ENCODE peak calls at places on chromosomes 6 and 20, in six cellular contexts. One of them, this sample, is unnamed.

GRCh38 chr6:162670345-162670744 is 57.2 kb downstream of the PRKN start:
- DNase-seq in breast epithelium: no peak
- DNase-seq in body of pancreas: peak; percentile 36
- DNase-seq in lower lobe of right lung: no peak
- DNase-seq in heart right ventricle: peak; percentile 36
- DNase-seq in choroid plexus epithelial cell: no peak
- DNase-seq in this sample: no peak

GRCh38 chr6:33390767-33391277 is 801 bp upstream of the KIFC1 start:
- DNase-seq in breast epithelium: no peak
- DNase-seq in heart right ventricle: no peak
- DNase-seq in lower lobe of right lung: no peak
- DNase-seq in choroid plexus epithelial cell: no peak
- DNase-seq in body of pancreas: no peak
- DNase-seq in this sample: no peak

GRCh38 chr20:64224344-64225165 is 31.0 kb upstream of the PCMTD2 start:
- DNase-seq in body of pancreas: peak; percentile 14
- DNase-seq in lower lobe of right lung: no peak
- DNase-seq in heart right ventricle: peak; percentile 29
- DNase-seq in choroid plexus epithelial cell: peak; percentile 93
- DNase-seq in breast epithelium: no peak
- DNase-seq in this sample: no peak

GRCh38 chr6:8549381-8549780 is 114.0 kb upstream of the SLC35B3 start:
- DNase-seq in choroid plexus epithelial cell: peak; percentile 19
- DNase-seq in body of pancreas: no peak
- DNase-seq in breast epithelium: no peak
- DNase-seq in heart right ventricle: no peak
- DNase-seq in lower lobe of right lung: no peak
- DNase-seq in this sample: no peak

GRCh38 chr6:36118550-36119107 is 11.7 kb upstream of the MAPK13 start:
- DNase-seq in choroid plexus epithelial cell: no peak
- DNase-seq in heart right ventricle: no peak
- DNase-seq in breast epithelium: peak; percentile 45
- DNase-seq in lower lobe of right lung: peak; percentile 67
- DNase-seq in body of pancreas: peak; percentile 44
- DNase-seq in this sample: no peak

GRCh38 chr20:53557157-53557556 is 36.5 kb downstream of the ZNF217 start:
- DNase-seq in choroid plexus epithelial cell: no peak
- DNase-seq in lower lobe of right lung: no peak
- DNase-seq in breast epithelium: no peak
- DNase-seq in heart right ventricle: no peak
- DNase-seq in body of pancreas: no peak
- DNase-seq in this sample: no peak

GRCh38 chr20:34049897-34050695 is 56.4 kb downstream of the RALY start:
- DNase-seq in heart right ventricle: peak; percentile 21
- DNase-seq in lower lobe of right lung: no peak
- DNase-seq in choroid plexus epithelial cell: no peak
- DNase-seq in body of pancreas: no peak
- DNase-seq in breast epithelium: no peak
- DNase-seq in this sample: no peak

GRCh38 chr20:5973172-5973571 is 22.7 kb downstream of the MCM8 start:
- DNase-seq in body of pancreas: no peak
- DNase-seq in lower lobe of right lung: no peak
- DNase-seq in choroid plexus epithelial cell: peak; percentile 89
- DNase-seq in breast epithelium: no peak
- DNase-seq in heart right ventricle: no peak
- DNase-seq in this sample: no peak

GRCh38 chr6:74369556-74369993 is 673.6 kb downstream of the CD109 start:
- DNase-seq in heart right ventricle: no peak
- DNase-seq in lower lobe of right lung: no peak
- DNase-seq in choroid plexus epithelial cell: peak; percentile 81
- DNase-seq in breast epithelium: no peak
- DNase-seq in body of pancreas: no peak
- DNase-seq in this sample: no peak

GRCh38 chr6:12342664-12343063 is 52.5 kb downstream of the EDN1 start:
- DNase-seq in lower lobe of right lung: no peak
- DNase-seq in body of pancreas: no peak
- DNase-seq in choroid plexus epithelial cell: no peak
- DNase-seq in heart right ventricle: no peak
- DNase-seq in breast epithelium: no peak
- DNase-seq in this sample: no peak

GRCh38 chr6:160035693-160036330 is 66.9 kb downstream of the IGF2R start:
- DNase-seq in choroid plexus epithelial cell: no peak
- DNase-seq in breast epithelium: no peak
- DNase-seq in lower lobe of right lung: no peak
- DNase-seq in heart right ventricle: no peak
- DNase-seq in body of pancreas: no peak
- DNase-seq in this sample: no peak

GRCh38 chr6:153131037-153131981 is at the start of gene RGS17:
- DNase-seq in breast epithelium: no peak
- DNase-seq in lower lobe of right lung: peak; percentile 59
- DNase-seq in choroid plexus epithelial cell: peak; percentile 81
- DNase-seq in heart right ventricle: peak; percentile 59
- DNase-seq in body of pancreas: peak; percentile 58
- DNase-seq in this sample: peak; percentile 81

GRCh38 chr6:166572370-166573261 is 13.9 kb downstream of the RAMACL start:
- DNase-seq in body of pancreas: no peak
- DNase-seq in breast epithelium: no peak
- DNase-seq in choroid plexus epithelial cell: peak; percentile 93
- DNase-seq in heart right ventricle: no peak
- DNase-seq in lower lobe of right lung: peak; percentile 63
- DNase-seq in this sample: no peak

GRCh38 chr6:17816921-17817611 is 110.3 kb upstream of the NUP153 start:
- DNase-seq in choroid plexus epithelial cell: peak; percentile 50
- DNase-seq in body of pancreas: no peak
- DNase-seq in heart right ventricle: no peak
- DNase-seq in breast epithelium: no peak
- DNase-seq in lower lobe of right lung: no peak
- DNase-seq in this sample: no peak

GRCh38 chr6:44529506-44529905 is 142.0 kb downstream of the CDC5L start:
- DNase-seq in lower lobe of right lung: no peak
- DNase-seq in heart right ventricle: no peak
- DNase-seq in breast epithelium: no peak
- DNase-seq in body of pancreas: no peak
- DNase-seq in choroid plexus epithelial cell: no peak
- DNase-seq in this sample: no peak

GRCh38 chr6:105432797-105433196 is 29.9 kb upstream of the PREP start:
- DNase-seq in choroid plexus epithelial cell: peak; percentile 87
- DNase-seq in lower lobe of right lung: no peak
- DNase-seq in heart right ventricle: no peak
- DNase-seq in body of pancreas: peak; percentile 7
- DNase-seq in breast epithelium: no peak
- DNase-seq in this sample: no peak

GRCh38 chr20:43507150-43508080 is at the start of gene L3MBTL1:
- DNase-seq in heart right ventricle: no peak
- DNase-seq in breast epithelium: no peak
- DNase-seq in body of pancreas: peak; percentile 64
- DNase-seq in choroid plexus epithelial cell: peak; percentile 42
- DNase-seq in lower lobe of right lung: peak; percentile 74
- DNase-seq in this sample: peak; percentile 65

GRCh38 chr6:113347420-113347819 is 509.7 kb upstream of the MARCKS start:
- DNase-seq in choroid plexus epithelial cell: peak; percentile 32
- DNase-seq in breast epithelium: no peak
- DNase-seq in heart right ventricle: no peak
- DNase-seq in body of pancreas: no peak
- DNase-seq in lower lobe of right lung: no peak
- DNase-seq in this sample: no peak

GRCh38 chr20:37411408-37412306 is 65.7 kb downstream of the SRC start:
- DNase-seq in choroid plexus epithelial cell: no peak
- DNase-seq in breast epithelium: no peak
- DNase-seq in lower lobe of right lung: no peak
- DNase-seq in heart right ventricle: no peak
- DNase-seq in body of pancreas: no peak
- DNase-seq in this sample: no peak

GRCh38 chr20:38604873-38605303 is 3.3 kb downstream of the ARHGAP40 start:
- DNase-seq in body of pancreas: no peak
- DNase-seq in breast epithelium: peak; percentile 63
- DNase-seq in choroid plexus epithelial cell: peak; percentile 61
- DNase-seq in lower lobe of right lung: no peak
- DNase-seq in heart right ventricle: no peak
- DNase-seq in this sample: no peak

GRCh38 chr6:7730852-7731251 is 5.0 kb downstream of the BMP6 start:
- DNase-seq in body of pancreas: no peak
- DNase-seq in heart right ventricle: no peak
- DNase-seq in lower lobe of right lung: no peak
- DNase-seq in choroid plexus epithelial cell: peak; percentile 69
- DNase-seq in breast epithelium: no peak
- DNase-seq in this sample: no peak

GRCh38 chr20:1364106-1364505 is 28.7 kb downstream of the FKBP1A start:
- DNase-seq in heart right ventricle: no peak
- DNase-seq in breast epithelium: no peak
- DNase-seq in lower lobe of right lung: no peak
- DNase-seq in body of pancreas: no peak
- DNase-seq in choroid plexus epithelial cell: no peak
- DNase-seq in this sample: no peak

GRCh38 chr20:1362484-1362883 is 30.4 kb downstream of the FKBP1A start:
- DNase-seq in lower lobe of right lung: no peak
- DNase-seq in breast epithelium: no peak
- DNase-seq in choroid plexus epithelial cell: no peak
- DNase-seq in heart right ventricle: no peak
- DNase-seq in body of pancreas: no peak
- DNase-seq in this sample: no peak

GRCh38 chr20:1363522-1363921 is 29.3 kb downstream of the FKBP1A start:
- DNase-seq in choroid plexus epithelial cell: no peak
- DNase-seq in lower lobe of right lung: no peak
- DNase-seq in body of pancreas: no peak
- DNase-seq in breast epithelium: no peak
- DNase-seq in heart right ventricle: no peak
- DNase-seq in this sample: no peak

GRCh38 chr20:1357921-1358671 is 29.2 kb upstream of the SDCBP2 start:
- DNase-seq in breast epithelium: no peak
- DNase-seq in lower lobe of right lung: no peak
- DNase-seq in heart right ventricle: no peak
- DNase-seq in choroid plexus epithelial cell: peak; percentile 76
- DNase-seq in body of pancreas: no peak
- DNase-seq in this sample: no peak

DNA sequence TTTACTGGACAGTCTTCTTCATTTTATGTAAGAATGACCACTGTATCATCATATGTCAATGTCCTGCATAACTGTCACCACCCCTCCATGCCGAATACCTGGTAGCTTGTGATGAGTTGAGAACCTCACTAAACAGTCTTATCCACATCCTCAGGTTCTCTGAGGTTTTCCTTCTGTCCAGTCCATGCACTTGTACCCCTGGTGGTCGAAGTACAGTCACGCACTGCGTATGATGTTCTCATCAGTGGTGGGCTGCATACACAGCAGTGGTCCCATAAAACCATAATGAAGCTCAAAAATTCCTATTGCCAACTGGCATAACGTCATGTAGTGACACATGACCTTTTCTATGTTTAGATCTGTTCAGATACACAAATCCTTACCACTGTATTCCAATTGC is 31.2 kb upstream of the SDCBP2 start:
- DNase-seq in body of pancreas: no peak
- DNase-seq in heart right ventricle: no peak
- DNase-seq in lower lobe of right lung: no peak
- DNase-seq in breast epithelium: no peak
- DNase-seq in choroid plexus epithelial cell: no peak
- DNase-seq in this sample: no peak
- TF ChIP-seq CTCF in body of pancreas: no peak
- TF ChIP-seq CTCF in heart right ventricle: no peak
- TF ChIP-seq CTCF in lower lobe of right lung: no peak
- TF ChIP-seq CTCF in breast epithelium: no peak
- TF ChIP-seq CTCF in choroid plexus epithelial cell: peak; percentile 21
- TF ChIP-seq CTCF in this sample: no peak

DNA sequence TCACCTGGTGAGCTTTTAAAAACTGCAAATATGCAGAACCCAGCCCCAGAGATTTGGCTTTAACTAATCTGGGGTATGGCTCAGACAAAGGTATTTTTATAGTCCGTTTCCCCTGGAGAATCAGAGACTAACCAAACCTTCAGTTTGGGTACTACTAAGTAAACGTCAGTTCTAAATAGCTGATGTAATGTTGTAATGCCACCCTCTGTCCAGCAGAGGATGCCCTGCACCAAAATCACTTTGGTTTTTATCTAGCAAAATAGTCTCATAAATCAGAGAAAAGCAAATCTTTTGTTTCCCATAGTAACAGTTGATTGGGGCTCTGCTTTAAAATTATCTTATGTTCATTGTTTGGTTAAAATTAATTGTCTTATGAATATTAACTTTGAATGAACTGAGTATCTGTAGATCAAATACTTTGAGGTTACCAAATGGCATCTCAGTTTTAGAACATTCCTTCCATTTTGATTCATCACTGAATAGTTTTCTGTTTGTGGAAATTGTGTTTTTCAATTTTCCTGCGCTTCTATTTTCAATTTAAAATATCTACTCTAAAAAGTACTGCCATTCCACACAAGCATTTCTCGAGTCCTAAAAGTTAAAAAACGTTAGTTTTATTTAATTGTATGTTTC is 278.3 kb upstream of the PLCB4 start:
- DNase-seq in body of pancreas: peak; percentile 57
- DNase-seq in breast epithelium: no peak
- DNase-seq in choroid plexus epithelial cell: peak; percentile 74
- DNase-seq in lower lobe of right lung: no peak
- DNase-seq in heart right ventricle: peak; percentile 19
- DNase-seq in this sample: peak; percentile 18
- TF ChIP-seq CTCF in body of pancreas: peak; percentile 88
- TF ChIP-seq CTCF in breast epithelium: peak; percentile 98
- TF ChIP-seq CTCF in choroid plexus epithelial cell: peak; percentile 96
- TF ChIP-seq CTCF in lower lobe of right lung: peak; percentile 88
- TF ChIP-seq CTCF in heart right ventricle: peak; percentile 92
- TF ChIP-seq CTCF in this sample: peak; percentile 79

DNA sequence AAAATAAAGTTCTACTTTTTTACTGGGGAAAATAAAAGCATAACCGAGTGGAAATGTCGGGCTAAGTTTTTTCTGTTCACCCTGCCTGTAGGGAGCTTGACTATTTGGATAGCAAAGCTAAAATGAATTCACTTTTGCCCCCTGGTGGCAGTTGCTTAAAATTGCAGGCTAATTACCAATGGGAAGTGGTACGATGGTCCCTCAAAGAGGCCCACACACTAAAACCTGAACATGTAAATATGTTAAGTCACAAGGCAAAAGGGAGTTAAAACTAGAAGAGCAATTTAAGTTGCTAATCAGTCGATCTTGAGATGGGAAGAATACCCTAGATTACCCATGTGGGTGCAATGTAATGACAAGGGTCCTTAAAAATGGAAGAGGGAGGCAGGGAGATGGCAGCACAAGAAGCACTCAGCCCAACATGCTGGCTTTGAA is 916 bp upstream of the SUN5 start:
- DNase-seq in lower lobe of right lung: no peak
- DNase-seq in body of pancreas: no peak
- DNase-seq in choroid plexus epithelial cell: peak; percentile 18
- DNase-seq in breast epithelium: no peak
- DNase-seq in heart right ventricle: no peak
- DNase-seq in this sample: peak; percentile 43
- TF ChIP-seq CTCF in lower lobe of right lung: peak; percentile 31
- TF ChIP-seq CTCF in body of pancreas: no peak
- TF ChIP-seq CTCF in choroid plexus epithelial cell: peak; percentile 50
- TF ChIP-seq CTCF in breast epithelium: no peak
- TF ChIP-seq CTCF in heart right ventricle: peak; percentile 36
- TF ChIP-seq CTCF in this sample: no peak

DNA sequence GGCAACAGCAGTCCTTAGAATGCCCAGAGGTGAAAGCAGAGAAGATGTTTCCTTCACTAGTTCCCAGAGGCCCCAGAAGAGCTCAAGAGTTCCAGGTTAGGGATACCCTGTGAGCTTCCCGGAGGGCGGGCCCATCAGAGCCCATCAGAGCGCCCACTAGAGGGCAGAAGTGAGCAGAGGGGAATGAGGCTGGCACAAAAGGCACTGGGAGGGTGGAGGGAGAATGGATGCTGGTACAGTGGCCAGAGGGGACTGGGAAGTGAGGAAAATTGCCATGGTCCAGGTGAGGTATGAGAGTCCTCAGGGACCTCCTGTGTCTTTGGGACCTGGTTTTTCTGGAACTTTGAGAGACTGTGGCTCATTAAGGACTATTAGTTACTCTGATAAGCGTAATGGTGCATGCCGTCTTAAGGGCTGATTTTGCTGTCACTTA is 57.3 kb downstream of the LINC00237 start:
- DNase-seq in breast epithelium: no peak
- DNase-seq in choroid plexus epithelial cell: peak; percentile 1
- DNase-seq in body of pancreas: peak; percentile 24
- DNase-seq in heart right ventricle: no peak
- DNase-seq in lower lobe of right lung: peak; percentile 52
- DNase-seq in this sample: peak; percentile 71
- TF ChIP-seq CTCF in breast epithelium: no peak
- TF ChIP-seq CTCF in choroid plexus epithelial cell: peak; percentile 37
- TF ChIP-seq CTCF in body of pancreas: peak; percentile 50
- TF ChIP-seq CTCF in heart right ventricle: peak; percentile 41
- TF ChIP-seq CTCF in lower lobe of right lung: peak; percentile 62
- TF ChIP-seq CTCF in this sample: peak; percentile 77

This sample was measured in GM10248.